ENCODE peak calls at places on chromosomes 13 and 19, in six cellular contexts. P is IMR-90, K is mesenchymal stem cell, M is neuronal stem cell, C is H1, I is trophoblast cell. L is an unnamed sample. For H3K36me3, the result is how much of the 10 kb centered on the place peaks cover.

GRCh38 chr19:41795031-41795461 is 1.3 kb upstream of the CEACAM3 start:
- DNase-seq in C (peak), P (peak), I (peak), M (peak), K (peak), L (peak)

GRCh38 chr13:38905861-38906260 is 84.8 kb downstream of the STOML3 start:
- DNase-seq in P (no peak), K (no peak), C (no peak), M (no peak), I (peak), L (peak)

GRCh38 chr19:2235396-2236284 is 489 bp downstream of the PLEKHJ1 start:
- DNase-seq in C (peak), P (no peak), K (no peak), I (peak), M (no peak), L (peak)

GRCh38 chr13:77143325-77143907 is 116.5 kb upstream of the FBXL3 start:
- DNase-seq in M (no peak), K (peak), P (peak), C (no peak), I (peak), L (no peak)

GRCh38 chr13:35923347-35923746 is 207.8 kb downstream of the DCLK1 start:
- DNase-seq in K (peak), M (no peak), C (no peak), P (peak), I (peak), L (no peak)

GRCh38 chr19:38596057-38596981 is 21.4 kb downstream of the MAP4K1 start:
- DNase-seq in K (peak), I (peak), C (peak), M (peak), P (no peak), L (peak)

GRCh38 chr13:26727122-26727521 is 33.5 kb downstream of the GPR12 start:
- DNase-seq in C (no peak), M (no peak), K (no peak), P (no peak), I (no peak), L (no peak)

GRCh38 chr13:87889241-87889640 is 218.1 kb downstream of the SLITRK5 start:
- DNase-seq in M (no peak), K (no peak), C (no peak), P (no peak), I (no peak), L (no peak)

GRCh38 chr19:30664358-30665058 is 292.3 kb downstream of the ZNF536 start:
- DNase-seq in C (no peak), I (peak), P (peak), M (no peak), K (no peak), L (peak)

GRCh38 chr19:36114763-36115452 is at the start of gene POLR2I:
- DNase-seq in I (peak), M (peak), C (peak), K (peak), P (peak), L (peak)

GRCh38 chr13:29991343-29991742 is 140.9 kb upstream of the UBL3 start:
- DNase-seq in K (peak), C (no peak), P (peak), M (no peak), I (no peak), L (peak)

GRCh38 chr13:52599853-52600603 is 42.2 kb upstream of the HNRNPA1L2 start:
- DNase-seq in I (peak), P (peak), C (peak), K (no peak), M (no peak), L (peak)
- H3K4ac ChIP-seq in I (no peak), P (peak), C (no peak), K (no peak), M (peak), L (peak)

GRCh38 chr19:6101991-6102390 is 8.3 kb downstream of the RFX2 start:
- DNase-seq in I (no peak), K (no peak), M (no peak), P (no peak), C (no peak), L (no peak)
- H3K36me3 ChIP-seq in I (under half), K (under half), M (under half), P (under half), C (under half), L (under half)

GRCh38 chr19:18417250-18418033 is 1.8 kb upstream of the SSBP4 start:
- DNase-seq in P (peak), C (peak), M (peak), K (peak), I (peak), L (peak)

GRCh38 chr19:18418034-18418724 is 1.0 kb upstream of the SSBP4 start:
- DNase-seq in P (no peak), C (no peak), I (no peak), K (no peak), M (no peak), L (no peak)

GRCh38 chr19:18418725-18419194 is 438 bp upstream of the SSBP4 start:
- DNase-seq in K (peak), M (no peak), I (peak), C (no peak), P (no peak), L (no peak)

GRCh38 chr19:18415177-18415867 is 3.9 kb upstream of the SSBP4 start:
- DNase-seq in C (no peak), M (no peak), I (no peak), P (peak), K (no peak), L (no peak)

DNA sequence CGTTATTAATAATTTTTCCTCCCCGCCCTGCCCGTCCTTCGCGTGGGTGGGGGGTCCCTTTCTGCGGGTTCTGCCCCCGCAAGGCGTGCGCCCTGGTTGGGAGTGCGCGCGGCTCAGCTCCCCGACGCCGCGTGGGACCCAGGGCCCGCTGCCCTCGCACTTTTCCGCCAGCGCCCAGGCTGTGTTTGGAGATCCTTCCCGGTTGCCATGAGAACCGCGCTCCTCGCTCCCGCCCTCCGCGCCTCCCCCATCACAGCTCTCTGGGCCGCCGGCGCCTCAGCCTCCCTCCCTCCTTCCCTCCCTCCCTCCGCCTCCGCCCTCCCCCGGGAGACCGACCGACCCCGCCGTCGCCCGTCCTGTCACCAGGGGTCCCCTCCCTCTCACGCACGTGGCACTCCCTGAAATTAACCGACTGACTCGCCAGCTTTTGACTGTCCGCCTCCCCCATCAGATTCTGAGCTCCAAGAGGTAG is 2.4 kb upstream of the SSBP4 start:
- DNase-seq in K (peak), I (peak), P (peak), M (peak), C (peak), L (peak)
- H2BK120ac ChIP-seq in K (peak), I (peak), P (peak), M (peak), C (no peak), L (peak)

GRCh38 chr19:5719961-5720790 is at the start of the genes CATSPERD and LONP1:
- DNase-seq in P (peak), I (peak), M (peak), C (peak), K (peak), L (peak)
- H3K4ac ChIP-seq in P (peak), I (peak), M (peak), C (peak), K (peak), L (peak)

DNA sequence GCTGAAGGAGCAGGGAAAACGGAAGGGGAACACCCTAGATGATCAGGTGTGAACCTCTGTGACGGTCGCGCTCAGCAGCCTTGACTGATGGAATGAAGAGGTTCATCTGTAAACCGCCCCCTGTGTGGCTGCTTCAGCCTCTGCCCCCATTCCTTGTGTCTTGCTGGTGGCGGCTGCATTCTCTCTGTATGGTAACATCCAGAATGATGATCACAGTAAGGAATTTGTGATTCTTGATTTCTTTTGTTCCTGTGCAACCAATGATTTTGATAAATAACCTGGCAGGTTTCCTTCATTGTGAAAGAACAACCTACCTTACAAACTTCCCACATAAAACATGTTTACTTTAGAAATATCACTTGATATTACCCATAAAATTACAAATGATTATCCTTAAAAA is 118.7 kb upstream of the MCF2L start:
- DNase-seq in I (peak), P (no peak), C (no peak), K (no peak), M (no peak), L (no peak)
- H3K36me3 ChIP-seq in I (under half), P (under half), C (under half), K (under half), M (under half), L (under half)

DNA sequence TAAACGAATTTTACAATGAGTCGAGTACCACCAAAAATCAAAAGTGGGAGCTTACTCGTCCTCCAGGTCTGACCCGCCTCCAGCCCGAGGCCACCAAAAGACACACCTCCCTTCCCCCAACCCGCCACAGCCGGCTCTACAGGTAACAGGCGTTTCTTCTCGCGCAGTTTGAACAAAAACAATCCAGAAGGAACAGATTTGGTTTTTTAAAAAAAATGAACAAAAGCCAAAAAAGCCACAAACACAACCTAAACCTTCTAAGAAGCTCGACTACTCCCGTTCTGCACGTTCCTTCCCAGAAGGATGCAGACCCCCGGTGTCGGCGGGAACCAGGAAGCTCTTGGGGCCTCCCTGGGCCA is 667 bp downstream of the ZDHHC20 start:
- DNase-seq in C (peak), P (no peak), I (peak), M (no peak), K (no peak), L (peak)
- H2BK120ac ChIP-seq in C (no peak), P (no peak), I (peak), M (peak), K (peak), L (peak)

GRCh38 chr19:34309368-34310138 is 55.2 kb downstream of the GARRE1 start:
- DNase-seq in P (no peak), C (no peak), K (no peak), I (no peak), M (no peak), L (no peak)

GRCh38 chr19:34305221-34306058 is 51.1 kb downstream of the GARRE1 start:
- DNase-seq in M (no peak), K (no peak), C (no peak), I (peak), P (no peak), L (no peak)

GRCh38 chr19:34308381-34309367 is 54.3 kb downstream of the GARRE1 start:
- DNase-seq in M (no peak), K (no peak), C (no peak), I (no peak), P (no peak), L (no peak)

GRCh38 chr19:34306824-34307223 is 52.5 kb downstream of the GARRE1 start:
- DNase-seq in C (no peak), K (no peak), M (no peak), I (no peak), P (no peak), L (no peak)

DNA sequence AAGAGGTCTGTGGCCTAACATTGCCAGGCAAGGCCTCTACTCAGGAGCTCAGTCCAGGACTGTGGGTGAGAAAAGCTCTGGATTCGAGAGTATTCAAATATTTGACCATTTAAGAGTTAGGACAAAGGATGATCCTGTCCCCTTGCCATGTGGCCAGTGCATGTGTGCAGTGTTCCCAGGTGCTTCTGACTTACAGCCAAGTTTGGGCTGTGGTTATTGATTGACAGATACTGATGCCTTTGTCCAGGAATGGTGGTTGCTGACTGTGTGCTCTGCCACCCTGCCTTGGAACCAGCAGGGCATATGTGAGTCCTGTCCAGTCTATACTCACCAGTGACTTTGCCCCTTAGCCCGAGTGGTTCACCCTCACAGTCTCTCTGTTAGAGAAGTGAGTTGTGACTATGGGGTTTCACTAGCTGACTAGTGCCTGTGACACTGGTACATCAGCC is 51.9 kb downstream of the GARRE1 start:
- DNase-seq in I (no peak), P (no peak), K (no peak), C (no peak), M (no peak), L (no peak)
- H3K4ac ChIP-seq in I (no peak), P (no peak), K (no peak), C (no peak), M (no peak), L (no peak)

L was measured in mesendoderm.